ENCODE peak calls at places on chromosomes 4 and X, in eight cellular contexts. D is activated naive CD8-positive, alpha-beta T cell treated with anti-CD3 and anti-CD28 coated beads, Interleukin-2, amount 50 U/mL, for 24 hours; O is DMS153; S is stimulated activated naive B cell treated with anti-CD40 and anti-IgM and Interleukin-4, amounts not matched to agents 10 μg/mL and 1 μg/mL and 100 μg/mL, for 72 hours; W is Right ventricle myocardium superior; Q is D341Med; M is T-helper 9 cell; I is head of caudate nucleus. C is an unnamed sample.

GRCh38 chrX:13658602-13659001 is 5.7 kb downstream of the TCEANC start:
- DNase-seq in D (no peak), O (peak; percentile 0), S (no peak), W (no peak), Q (peak; percentile 26), M (no peak), I (no peak), C (no peak)

GRCh38 chr4:37891221-37892159 is 606 bp downstream of the TBC1D1 start:
- DNase-seq in D (peak; percentile 62), O (no peak), S (peak; percentile 77), W (peak; percentile 50), Q (no peak), M (peak; percentile 27), I (peak; percentile 21), C (no peak)

GRCh38 chr4:79227896-79228295 is 98.0 kb downstream of the NAA11 start:
- DNase-seq in D (no peak), O (no peak), S (no peak), W (peak; percentile 69), Q (no peak), M (no peak), I (no peak), C (no peak)

GRCh38 chrX:1205681-1206611 is 6.5 kb downstream of the CRLF2 start:
- DNase-seq in D (peak; percentile 24), O (no peak), S (peak; percentile 39), W (no peak), Q (peak; percentile 64), M (no peak), I (no peak), C (no peak)

GRCh38 chrX:15864629-15865028 is 10.0 kb upstream of the AP1S2 start:
- DNase-seq in D (no peak), O (no peak), S (no peak), W (no peak), Q (no peak), M (no peak), I (no peak), C (no peak)

GRCh38 chr4:99885063-99885664 is 9.1 kb downstream of the LAMTOR3 start:
- DNase-seq in D (no peak), O (no peak), S (no peak), W (no peak), Q (peak; percentile 29), M (no peak), I (no peak), C (no peak)

GRCh38 chrX:78024349-78025108 is 55.1 kb upstream of the PGAM4 start:
- DNase-seq in D (no peak), O (peak; percentile 13), S (no peak), W (no peak), Q (peak; percentile 50), M (peak; percentile 4), I (no peak), C (no peak)

GRCh38 chr4:118296739-118297138 is 56.1 kb downstream of the PRSS12 start:
- DNase-seq in D (no peak), O (no peak), S (no peak), W (no peak), Q (no peak), M (no peak), I (no peak), C (no peak)

GRCh38 chrX:45258741-45259402 is 58.2 kb upstream of the DIPK2B start:
- DNase-seq in D (no peak), O (no peak), S (no peak), W (no peak), Q (no peak), M (no peak), I (no peak), C (no peak)

GRCh38 chr4:105460306-105460705 is 13.6 kb downstream of the PPA2 start:
- DNase-seq in D (no peak), O (no peak), S (no peak), W (no peak), Q (no peak), M (no peak), I (no peak), C (no peak)

GRCh38 chrX:109774706-109775105 is 41.6 kb upstream of the ACSL4 start:
- DNase-seq in D (no peak), O (no peak), S (peak; percentile 24), W (no peak), Q (no peak), M (no peak), I (no peak), C (no peak)

GRCh38 chrX:47566841-47567240 is 5.8 kb downstream of the ARAF start:
- DNase-seq in D (no peak), O (no peak), S (peak; percentile 27), W (no peak), Q (no peak), M (no peak), I (no peak), C (no peak)

GRCh38 chr4:146142768-146143167 is 32.8 kb upstream of the LSM6 start:
- DNase-seq in D (no peak), O (no peak), S (no peak), W (no peak), Q (no peak), M (no peak), I (no peak), C (no peak)

GRCh38 chrX:106932492-106932923 is 12.3 kb downstream of the CLDN2 start:
- DNase-seq in D (no peak), O (no peak), S (no peak), W (no peak), Q (no peak), M (no peak), I (no peak), C (no peak)

GRCh38 chr4:71941001-71941400 is 90.8 kb upstream of the NPFFR2 start:
- DNase-seq in D (no peak), O (no peak), S (no peak), W (no peak), Q (peak; percentile 43), M (no peak), I (no peak), C (no peak)

GRCh38 chrX:23317799-23318724 is 16.6 kb upstream of the PTCHD1 start:
- DNase-seq in D (peak; percentile 40), O (no peak), S (peak; percentile 11), W (no peak), Q (peak; percentile 77), M (peak; percentile 3), I (peak; percentile 21), C (no peak)

GRCh38 chr4:168864831-168865541 is 145.1 kb downstream of the CBR4 start:
- DNase-seq in D (no peak), O (no peak), S (no peak), W (no peak), Q (no peak), M (no peak), I (no peak), C (no peak)

GRCh38 chrX:119236599-119237525 is 777 bp downstream of the PGRMC1 start:
- DNase-seq in D (peak; percentile 9), O (no peak), S (no peak), W (peak; percentile 38), Q (peak; percentile 54), M (peak; percentile 12), I (peak; percentile 37), C (no peak)

GRCh38 chr4:106898621-106899230 is 137.4 kb downstream of the DKK2 start:
- DNase-seq in D (peak; percentile 16), O (no peak), S (no peak), W (no peak), Q (peak; percentile 63), M (no peak), I (no peak), C (no peak)

GRCh38 chr4:1516261-1516660 is 110.0 kb upstream of the NKX1-1 start:
- DNase-seq in D (no peak), O (no peak), S (no peak), W (no peak), Q (no peak), M (no peak), I (no peak), C (no peak)

GRCh38 chrX:10617964-10618342 is 2.4 kb downstream of the MID1 start:
- DNase-seq in D (no peak), O (no peak), S (no peak), W (no peak), Q (no peak), M (no peak), I (no peak), C (no peak)

GRCh38 chrX:147916375-147916968 is 4.8 kb downstream of the FMR1 start:
- DNase-seq in D (no peak), O (no peak), S (no peak), W (no peak), Q (no peak), M (no peak), I (no peak), C (no peak)

C was measured in DMS79.